ENCODE peak calls at places on chromosomes 6 and 20, in five cellular contexts. T is neural crest cell, K is glutamatergic neuron, J is cardiac fibroblast, H is left lung. E is an unnamed sample.

GRCh38 chr6:29071831-29072723 is 15.0 kb downstream of the OR2B3 start:
- DNase-seq in J (peak), T (peak), K (peak), H (peak), E (peak)

GRCh38 chr6:7938562-7939185 is 28.1 kb upstream of the TXNDC5 start:
- DNase-seq in H (no peak), J (no peak), T (no peak), K (no peak), E (no peak)

GRCh38 chr20:61251529-61252393 is at the start of gene CDH4:
- DNase-seq in H (no peak), K (peak), T (peak), J (no peak), E (peak)

GRCh38 chr6:127514396-127515227 is 4.5 kb downstream of the MTCL3 start:
- DNase-seq in H (peak), K (peak), J (peak), T (peak), E (no peak)

GRCh38 chr6:84773431-84774173 is 9.2 kb upstream of the TBX18 start:
- DNase-seq in J (peak), K (peak), H (peak), T (peak), E (no peak)

GRCh38 chr6:24718449-24719124 is 367 bp downstream of the C6orf62 start:
- DNase-seq in J (no peak), T (no peak), H (no peak), K (no peak), E (no peak)

GRCh38 chr20:64237316-64237715 is 18.2 kb upstream of the PCMTD2 start:
- DNase-seq in K (peak), J (no peak), T (no peak), H (no peak), E (no peak)

GRCh38 chr6:27777126-27777525 is 135.1 kb downstream of the OR2B2 start:
- DNase-seq in K (no peak), J (no peak), T (no peak), H (no peak), E (no peak)

GRCh38 chr6:37507690-37508421 is 8.2 kb upstream of the CCDC167 start:
- DNase-seq in H (no peak), J (no peak), K (no peak), T (no peak), E (no peak)

GRCh38 chr6:28693033-28693750 is 167.5 kb downstream of the GPX5 start:
- DNase-seq in H (no peak), J (peak), T (no peak), K (no peak), E (no peak)

GRCh38 chr20:16707674-16708073 is 22.2 kb upstream of the SNRPB2 start:
- DNase-seq in J (no peak), T (no peak), K (no peak), H (no peak), E (no peak)

GRCh38 chr6:36678488-36679042 is at the start of gene CDKN1A:
- DNase-seq in T (peak), H (peak), K (peak), J (peak), E (peak)

GRCh38 chr6:2259002-2259494 is 13.6 kb upstream of the GMDS start:
- DNase-seq in H (no peak), J (no peak), K (no peak), T (no peak), E (no peak)

GRCh38 chr6:167487706-167488664 is 163.1 kb downstream of the TTLL2 start:
- DNase-seq in T (no peak), J (no peak), K (no peak), H (no peak), E (no peak)

GRCh38 chr6:136677344-136677743 is 114.9 kb downstream of the MAP3K5 start:
- DNase-seq in K (no peak), T (no peak), H (no peak), J (no peak), E (no peak)

GRCh38 chr6:20711518-20711917 is 177.3 kb downstream of the CDKAL1 start:
- DNase-seq in T (no peak), H (no peak), J (peak), K (no peak), E (no peak)

GRCh38 chr20:33648396-33649004 is 13.6 kb upstream of the C20orf144 start:
- DNase-seq in T (no peak), J (peak), H (peak), K (no peak), E (peak)

GRCh38 chr6:166194885-166195860 is 27.5 kb upstream of the TBXT start:
- DNase-seq in H (no peak), J (no peak), T (no peak), K (no peak), E (no peak)
- TF ChIP-seq CTCF in H (no peak), J (no peak), T (no peak), K (no peak), E (no peak)

GRCh38 chr6:142602972-142603371 is 301.2 kb downstream of the ADGRG6 start:
- DNase-seq in H (no peak), K (no peak), T (no peak), J (no peak), E (no peak)
- TF ChIP-seq CTCF in H (no peak), K (no peak), T (no peak), J (no peak), E (no peak)

GRCh38 chr20:43507150-43508080 is at the start of gene L3MBTL1:
- DNase-seq in H (peak), J (peak), T (peak), K (peak), E (peak)
- TF ChIP-seq CTCF in H (no peak), J (no peak), T (peak), K (no peak), E (peak)

GRCh38 chr6:5398530-5398929 is 137.2 kb downstream of the FARS2 start:
- DNase-seq in K (no peak), T (no peak), H (no peak), J (peak), E (peak)
- TF ChIP-seq CTCF in K (peak), T (peak), H (peak), J (peak), E (peak)

GRCh38 chr6:118930680-118931079 is 4.3 kb downstream of the MCM9 start:
- DNase-seq in K (no peak), T (no peak), J (no peak), H (no peak), E (no peak)
- TF ChIP-seq CTCF in K (no peak), T (no peak), J (no peak), H (no peak), E (no peak)

GRCh38 chr6:107668826-107669474 is 155.2 kb downstream of the SCML4 start:
- DNase-seq in H (no peak), K (no peak), J (no peak), T (no peak), E (no peak)

GRCh38 chr6:107665386-107665785 is 158.7 kb downstream of the SCML4 start:
- DNase-seq in T (no peak), K (no peak), J (peak), H (no peak), E (no peak)

GRCh38 chr6:107667790-107668189 is 156.3 kb downstream of the SCML4 start:
- DNase-seq in K (no peak), H (no peak), J (no peak), T (no peak), E (no peak)

GRCh38 chr6:107663308-107663707 is 160.8 kb downstream of the SCML4 start:
- DNase-seq in H (no peak), J (no peak), K (no peak), T (no peak), E (no peak)

GRCh38 chr6:107666084-107666981 is 157.8 kb downstream of the SCML4 start:
- DNase-seq in K (no peak), J (no peak), H (no peak), T (no peak), E (no peak)
- TF ChIP-seq CTCF in K (no peak), J (no peak), H (no peak), T (no peak), E (no peak)

DNA sequence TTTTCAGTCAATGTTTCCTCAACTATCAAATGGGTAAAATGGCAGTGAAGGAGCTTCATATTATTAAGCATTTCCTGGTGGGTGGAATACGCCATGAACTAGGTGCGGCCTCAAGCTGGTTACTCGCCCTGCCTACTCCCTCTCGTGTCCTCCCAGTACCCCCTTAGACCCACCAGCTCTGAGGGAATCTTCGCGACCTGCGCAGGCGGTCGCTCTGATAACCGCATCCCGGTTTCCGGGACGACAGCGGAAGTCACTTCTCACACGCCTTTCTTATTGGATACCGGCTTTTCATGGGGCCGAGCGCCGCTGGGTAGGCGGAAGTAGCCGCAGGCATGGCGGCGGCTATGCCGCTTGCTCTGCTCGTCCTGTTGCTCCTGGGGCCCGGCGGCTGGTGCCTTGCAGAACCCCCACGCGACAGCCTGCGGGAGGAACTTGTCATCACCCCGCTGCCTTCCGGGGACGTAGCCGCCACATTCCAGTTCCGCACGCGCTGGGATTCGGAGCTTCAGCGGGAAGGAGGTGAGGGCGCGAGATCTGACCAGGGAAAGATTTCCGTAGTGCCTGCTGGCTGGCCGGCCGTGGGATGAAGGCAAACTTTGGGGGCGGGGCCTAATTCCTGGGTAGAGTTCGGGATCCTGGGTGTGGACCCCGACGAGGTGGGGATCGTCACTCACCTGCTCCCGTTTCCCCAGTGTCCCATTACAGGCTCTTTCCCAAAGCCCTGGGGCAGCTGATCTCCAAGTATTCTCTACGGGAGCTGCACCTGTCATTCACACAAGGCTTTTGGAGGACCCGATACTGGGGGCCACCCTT is at the start of gene PIGT:
- DNase-seq in K (peak), J (peak), T (peak), H (peak), E (peak)
- TF ChIP-seq CTCF in K (no peak), J (no peak), T (no peak), H (no peak), E (no peak)

GRCh38 chr20:11181964-11182363 is 508.2 kb upstream of the JAG1 start:
- DNase-seq in T (no peak), J (no peak), K (no peak), H (no peak), E (no peak)

GRCh38 chr20:11176431-11176830 is 502.6 kb upstream of the JAG1 start:
- DNase-seq in T (no peak), H (no peak), K (no peak), J (no peak), E (no peak)

GRCh38 chr20:11182715-11183114 is 508.9 kb upstream of the JAG1 start:
- DNase-seq in J (peak), K (no peak), T (no peak), H (no peak), E (no peak)

GRCh38 chr20:11180186-11180585 is 506.4 kb upstream of the JAG1 start:
- DNase-seq in J (no peak), K (no peak), T (no peak), H (no peak), E (no peak)

DNA sequence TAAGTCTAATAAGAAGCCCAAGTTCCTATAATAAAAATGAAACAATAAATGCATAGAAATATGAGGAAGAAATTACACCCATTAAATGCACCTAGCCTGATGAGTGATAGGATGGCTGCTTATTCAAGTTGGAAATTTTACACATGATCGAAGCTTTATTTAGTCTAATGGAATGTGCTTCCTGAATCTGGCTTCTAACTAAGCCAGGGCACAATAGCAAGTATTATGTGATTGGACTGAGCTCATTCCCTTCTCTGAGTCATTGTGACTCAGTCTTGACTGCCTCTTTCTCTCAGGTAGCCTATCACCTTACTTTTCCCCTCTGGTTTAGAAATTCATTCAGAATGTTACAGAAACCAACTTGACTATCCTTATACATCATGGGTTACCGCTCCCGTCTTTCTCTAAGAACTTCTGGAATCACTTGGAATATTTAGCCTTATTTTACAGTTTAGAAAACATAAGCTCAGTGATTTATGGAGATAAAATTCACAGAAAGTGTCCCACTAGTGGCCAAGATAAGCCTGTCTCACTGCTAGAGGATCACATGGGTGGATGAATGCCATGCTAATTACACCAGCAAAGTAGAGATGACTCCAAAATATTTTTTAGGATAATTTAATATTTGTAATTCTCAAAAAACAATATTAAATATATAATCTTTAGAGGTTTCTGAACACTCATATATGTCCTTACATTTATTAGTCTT is 505.3 kb upstream of the JAG1 start:
- DNase-seq in H (no peak), T (no peak), K (no peak), J (peak), E (peak)
- TF ChIP-seq CTCF in H (no peak), T (peak), K (no peak), J (no peak), E (no peak)